ENCODE peak calls at places on chromosomes 2 and 18, in four cellular contexts. S, M, D and Y are unnamed samples.

GRCh38 chr2:231395188-231396057 is at the start of gene B3GNT7:
- DNase-seq in S (no peak), M (no peak), D (no peak), Y (no peak)

GRCh38 chr18:48827321-48828200 is 123.2 kb downstream of the SMAD7 start:
- DNase-seq in S (peak), M (no peak), D (peak), Y (no peak)

GRCh38 chr2:74206180-74206688 is 7.8 kb downstream of the MTHFD2 start:
- DNase-seq in S (no peak), M (peak), D (no peak), Y (no peak)

GRCh38 chr2:204973546-204974071 is 428.3 kb downstream of the PARD3B start:
- DNase-seq in S (no peak), M (no peak), D (no peak), Y (no peak)

GRCh38 chr2:10939058-10939457 is 27.3 kb downstream of the KCNF1 start:
- DNase-seq in S (no peak), M (no peak), D (no peak), Y (no peak)

GRCh38 chr2:60976875-60977561 is 40.5 kb upstream of the PEX13 start:
- DNase-seq in S (no peak), M (no peak), D (no peak), Y (no peak)

GRCh38 chr2:118834901-118835738 is 12.3 kb downstream of the EN1 start:
- DNase-seq in S (no peak), M (no peak), D (peak), Y (no peak)

GRCh38 chr2:236743623-236744280 is 174.1 kb downstream of the ACKR3 start:
- DNase-seq in S (peak), M (no peak), D (no peak), Y (no peak)

GRCh38 chr18:45254683-45255082 is 360.6 kb upstream of the SLC14A2 start:
- DNase-seq in S (peak), M (no peak), D (no peak), Y (no peak)

GRCh38 chr2:221104391-221104811 is 467.7 kb downstream of the EPHA4 start:
- DNase-seq in S (no peak), M (no peak), D (peak), Y (no peak)

GRCh38 chr2:26609839-26610277 is 31.3 kb downstream of the CIB4 start:
- DNase-seq in S (no peak), M (no peak), D (no peak), Y (no peak)

GRCh38 chr2:233448220-233448559 is 93.9 kb downstream of the DGKD start:
- DNase-seq in S (no peak), M (no peak), D (peak), Y (no peak)

GRCh38 chr2:10444463-10444862 is 3.7 kb downstream of the ODC1 start:
- DNase-seq in S (no peak), M (peak), D (no peak), Y (no peak)

GRCh38 chr2:82013641-82014040 is 1709.1 kb upstream of the LRRTM1 start:
- DNase-seq in S (no peak), M (no peak), D (no peak), Y (no peak)

GRCh38 chr2:9508934-9509333 is 34.6 kb downstream of the IAH1 start:
- DNase-seq in S (no peak), M (no peak), D (peak), Y (no peak)

GRCh38 chr2:106972782-106973181 is 86.8 kb upstream of the ST6GAL2 start:
- DNase-seq in S (no peak), M (no peak), D (no peak), Y (no peak)

GRCh38 chr2:222677981-222678380 is 6.5 kb downstream of the MOGAT1 start:
- DNase-seq in S (no peak), M (no peak), D (no peak), Y (no peak)

GRCh38 chr2:3246406-3246805 is 131.2 kb downstream of the EIPR1 start:
- DNase-seq in S (no peak), M (no peak), D (no peak), Y (no peak)

GRCh38 chr2:148552675-148553331 is 91.7 kb upstream of the EPC2 start:
- DNase-seq in S (no peak), M (no peak), D (no peak), Y (no peak)

GRCh38 chr2:177296047-177296446 is 31.5 kb upstream of the NFE2L2 start:
- DNase-seq in S (no peak), M (no peak), D (no peak), Y (no peak)
- TF ChIP-seq CTCF in S (peak), M (no peak), D (peak), Y (peak)

GRCh38 chr2:123993728-123994323 is 31.3 kb upstream of the CNTNAP5 start:
- DNase-seq in S (no peak), M (no peak), D (peak), Y (peak)
- TF ChIP-seq CTCF in S (peak), M (peak), D (peak), Y (peak)

DNA sequence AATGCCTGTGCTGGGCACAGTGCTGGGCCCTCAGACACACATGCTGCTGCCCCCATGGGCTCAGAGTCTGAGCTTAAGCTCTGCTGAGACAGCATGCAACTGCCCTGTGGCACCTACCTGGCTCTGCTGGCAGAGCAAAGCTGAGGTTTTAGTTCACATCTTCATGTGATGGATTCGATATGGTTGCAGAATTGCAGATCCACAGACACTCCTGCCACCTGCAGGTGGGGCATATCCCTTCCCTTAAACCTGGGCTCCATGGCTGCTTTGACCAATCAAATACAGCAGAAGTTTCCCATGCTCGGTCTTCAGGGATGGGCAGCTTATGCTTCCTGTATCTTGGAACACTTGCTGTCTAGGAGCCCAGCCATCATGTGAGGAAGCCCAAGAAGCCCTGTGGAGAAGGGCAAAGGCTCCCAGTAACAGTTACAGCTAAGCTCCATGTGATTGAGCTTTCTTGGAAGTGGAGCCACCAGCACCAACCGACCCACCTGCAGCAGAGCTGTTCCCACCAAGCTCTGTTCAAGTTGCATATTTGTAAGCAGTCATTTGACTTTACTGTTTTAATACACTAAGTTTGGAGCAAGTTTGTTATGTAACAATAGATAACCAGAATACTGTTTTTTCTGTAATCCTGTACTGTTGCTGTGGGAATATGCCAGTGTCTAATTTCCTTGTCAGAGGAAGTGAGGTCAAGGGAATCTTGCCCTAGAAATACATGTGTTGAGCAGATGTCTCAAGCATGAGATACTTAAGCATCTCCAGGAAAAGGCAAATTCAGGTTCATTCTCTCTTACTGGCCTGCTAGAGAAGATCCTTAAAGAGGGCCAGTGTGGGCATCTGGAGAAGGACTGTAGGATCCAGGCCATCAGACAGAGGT is 79.3 kb downstream of the SH3RF3 start:
- DNase-seq in S (peak), M (no peak), D (no peak), Y (no peak)
- TF ChIP-seq CTCF in S (no peak), M (peak), D (no peak), Y (no peak)

DNA sequence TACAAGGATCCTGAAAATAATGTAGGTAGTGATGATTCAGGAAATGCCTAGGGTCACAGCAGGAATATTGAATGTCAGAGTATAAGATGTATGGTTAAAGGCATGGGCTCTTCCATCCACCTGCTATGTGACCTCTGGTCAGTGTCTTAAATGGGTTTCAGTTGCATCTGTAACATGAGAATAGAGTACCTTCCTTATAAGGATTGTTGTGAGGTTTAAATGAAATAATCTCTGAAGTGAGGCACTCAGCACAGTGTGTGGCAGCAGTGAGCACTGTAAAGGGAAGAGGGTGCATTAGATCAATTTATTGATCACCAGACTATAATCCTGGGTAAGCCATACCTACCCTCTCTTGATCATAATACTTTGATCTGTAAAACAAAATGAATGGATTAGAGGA is 319.1 kb downstream of the SLC4A3 start:
- DNase-seq in S (no peak), M (no peak), D (no peak), Y (no peak)
- TF ChIP-seq CTCF in S (no peak), M (no peak), D (no peak), Y (no peak)

DNA sequence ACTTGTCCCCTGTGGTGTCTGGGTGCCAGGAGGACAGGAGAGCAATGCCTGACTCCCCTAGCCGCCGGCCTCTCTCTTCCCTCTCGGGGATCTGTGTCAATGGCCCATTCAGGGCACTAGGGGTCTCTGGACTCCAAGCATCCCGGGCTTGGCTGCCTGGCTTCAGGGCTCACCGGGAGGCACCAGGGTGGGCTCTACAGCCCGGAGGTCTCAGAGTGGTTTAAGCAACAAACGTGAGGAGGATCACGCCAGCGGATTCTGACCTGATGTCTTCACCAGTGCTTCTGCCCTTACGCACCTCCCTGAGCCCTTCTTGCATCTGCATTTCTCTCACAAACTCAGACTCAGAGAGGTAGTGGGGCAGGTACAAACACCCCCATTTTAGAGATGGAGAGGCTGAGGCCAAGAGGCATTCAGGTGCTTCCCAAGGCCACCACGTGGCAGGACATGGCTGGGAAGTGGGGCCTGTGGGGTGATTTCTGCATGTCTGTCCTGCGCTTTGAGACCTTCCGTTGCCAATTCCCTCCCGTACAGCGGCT is 243.0 kb downstream of the CELF4 start:
- DNase-seq in S (no peak), M (no peak), D (peak), Y (no peak)
- TF ChIP-seq CTCF in S (peak), M (peak), D (peak), Y (peak)

GRCh38 chr2:178194600-178195389 is 483 bp downstream of the OSBPL6 start:
- DNase-seq in S (no peak), M (no peak), D (peak), Y (peak)
- TF ChIP-seq CTCF in S (no peak), M (no peak), D (no peak), Y (no peak)

DNA sequence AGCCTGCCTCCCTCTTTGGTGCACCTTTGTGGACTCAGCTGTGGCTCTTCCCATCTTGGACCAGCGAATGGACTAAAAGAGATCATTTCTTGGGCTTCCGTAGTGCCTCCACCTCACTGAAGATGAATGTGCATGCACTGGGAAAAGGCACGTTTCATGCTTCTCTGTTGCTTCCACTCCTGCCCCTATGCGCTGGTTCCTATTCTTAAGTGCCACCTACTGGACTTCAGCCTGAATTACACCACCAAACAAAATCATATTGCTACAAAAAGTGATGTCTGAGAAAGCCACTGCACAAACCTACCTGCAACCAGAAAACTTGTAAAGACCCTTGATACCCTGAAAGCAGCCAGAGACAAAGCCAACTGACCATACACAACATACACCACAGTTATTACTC is 695.6 kb downstream of the TSN start:
- DNase-seq in S (no peak), M (no peak), D (peak), Y (no peak)
- TF ChIP-seq CTCF in S (peak), M (peak), D (peak), Y (peak)

GRCh38 chr2:238965371-238966273 is 117.7 kb downstream of the TWIST2 start:
- DNase-seq in S (no peak), M (no peak), D (no peak), Y (no peak)

GRCh38 chr2:238967978-238968360 is 120.1 kb downstream of the TWIST2 start:
- DNase-seq in S (no peak), M (no peak), D (no peak), Y (no peak)

GRCh38 chr2:238968616-238969394 is 120.9 kb downstream of the TWIST2 start:
- DNase-seq in S (no peak), M (no peak), D (no peak), Y (no peak)

GRCh38 chr2:238966274-238966937 is 118.5 kb downstream of the TWIST2 start:
- DNase-seq in S (no peak), M (no peak), D (no peak), Y (no peak)

DNA sequence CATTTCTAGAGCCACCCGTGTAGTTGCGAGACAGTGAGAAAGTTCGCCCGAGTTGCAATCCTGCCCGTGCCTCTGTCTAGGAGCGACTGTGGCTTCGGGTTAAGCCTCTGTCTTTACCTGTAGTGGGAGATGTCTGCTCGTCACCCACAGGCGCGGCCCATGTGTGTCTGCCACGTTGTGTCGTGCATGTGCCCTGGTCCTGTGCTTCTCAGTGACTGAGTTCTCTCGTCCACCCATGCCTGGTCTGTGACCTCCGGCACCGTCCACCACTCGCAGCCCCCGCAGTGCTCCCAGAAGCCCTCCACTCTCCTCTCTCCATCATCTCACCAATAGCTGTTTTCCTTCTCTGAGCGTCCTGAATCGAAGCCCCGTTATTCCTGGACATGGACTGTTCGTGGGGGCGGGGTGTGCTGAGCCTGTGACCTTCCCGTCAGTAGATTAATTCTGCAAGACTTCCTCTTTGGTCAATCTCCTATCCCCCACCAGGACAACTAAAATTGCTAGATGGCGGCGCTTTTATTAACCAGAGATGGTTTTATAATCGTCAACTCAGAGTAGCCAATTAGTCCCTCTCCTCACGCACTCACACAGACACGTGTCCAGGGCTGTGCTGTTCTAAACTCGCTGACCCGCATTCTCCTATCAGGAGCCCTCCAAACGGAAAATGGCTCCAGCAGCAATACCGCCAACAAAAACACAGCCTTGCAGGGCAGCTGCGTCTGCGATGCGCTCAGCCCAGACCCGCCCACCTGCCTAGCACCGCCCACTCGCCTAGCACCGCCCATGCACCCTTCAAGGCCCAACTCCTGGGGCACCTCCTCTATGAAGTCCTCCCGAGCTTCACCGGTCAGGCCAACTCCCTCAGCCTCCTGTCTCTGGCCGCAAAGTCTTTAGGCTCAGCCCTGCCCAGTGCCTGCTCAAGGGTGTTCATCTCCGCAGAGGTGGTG is 119.4 kb downstream of the TWIST2 start:
- DNase-seq in S (no peak), M (no peak), D (no peak), Y (no peak)
- TF ChIP-seq CTCF in S (no peak), M (no peak), D (no peak), Y (no peak)